ENCODE peak calls at places on chromosomes 2 and 18, in five cellular contexts. U is RWPE1; F is ovary; H is HepG2; L is effector memory CD4-positive, alpha-beta T cell. V is an unnamed sample.

GRCh38 chr2:177391822-177392372 is 676 bp upstream of the AGPS start:
- DNase-seq in L (no peak), U (no peak), H (no peak), F (no peak), V (no peak)

GRCh38 chr2:125070726-125071505 is 1045.8 kb downstream of the CNTNAP5 start:
- DNase-seq in F (no peak), H (no peak), L (no peak), U (no peak), V (no peak)

GRCh38 chr2:211751853-211752252 is 786.7 kb downstream of the ERBB4 start:
- DNase-seq in L (no peak), F (no peak), U (no peak), H (no peak), V (no peak)

GRCh38 chr2:217939220-217939619 is 63.6 kb downstream of the TNS1 start:
- DNase-seq in U (no peak), F (no peak), H (no peak), L (no peak), V (no peak)

GRCh38 chr2:122077771-122078170 is 322.3 kb downstream of the TSN start:
- DNase-seq in H (no peak), L (no peak), U (no peak), F (no peak), V (no peak)

GRCh38 chr18:22796069-22796468 is 137.1 kb upstream of the RBBP8 start:
- DNase-seq in F (no peak), U (no peak), H (no peak), L (no peak), V (no peak)

GRCh38 chr18:36153203-36153602 is 23.5 kb downstream of the ELP2 start:
- DNase-seq in L (no peak), U (no peak), H (peak; percentile 23), F (peak; percentile 43), V (no peak)

GRCh38 chr2:43126817-43127207 is 99.6 kb downstream of the ZFP36L2 start:
- DNase-seq in U (no peak), F (no peak), L (no peak), H (no peak), V (no peak)

GRCh38 chr18:45009766-45010165 is 329.1 kb downstream of the SETBP1 start:
- DNase-seq in U (no peak), H (no peak), F (no peak), L (no peak), V (no peak)

DNA sequence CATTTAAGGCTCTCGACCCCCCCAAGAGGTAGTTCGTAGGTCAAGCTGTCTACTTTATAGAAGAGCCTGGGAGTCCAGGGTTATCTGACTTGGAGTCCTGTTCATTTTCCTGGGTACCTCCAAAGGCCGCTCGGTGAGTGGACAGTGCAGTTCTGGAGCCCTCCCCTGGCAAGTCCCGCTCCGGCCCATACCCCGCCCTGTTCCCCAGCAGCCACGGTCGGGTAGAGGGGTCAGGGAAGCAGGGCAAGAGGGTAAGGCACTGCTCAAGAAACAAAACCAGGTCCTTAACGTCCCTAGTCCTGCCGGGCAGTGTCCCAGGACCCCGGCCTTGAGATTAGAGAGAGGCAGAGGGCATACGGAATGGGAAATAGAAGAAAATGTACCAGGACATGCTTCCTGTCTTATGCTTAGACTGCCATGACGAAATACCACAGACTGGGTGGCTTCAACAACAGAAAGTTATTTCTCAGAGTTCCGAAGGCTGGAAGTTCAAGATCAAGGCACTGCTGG is 5.5 kb upstream of the HPCAL1 start:
- DNase-seq in H (no peak), L (no peak), F (no peak), U (no peak), V (no peak)
- H3K27ac ChIP-seq in H (no peak overlapping the region), L (no peak overlapping the region), F (no peak overlapping the region), U (peak overlapping the region; percentile 78), V (no peak overlapping the region)

GRCh38 chr2:127658641-127659407 is 12.9 kb downstream of the GPR17 start:
- DNase-seq in F (no peak), H (no peak), L (no peak), U (no peak), V (no peak)

GRCh38 chr2:127661072-127661618 is 14.2 kb downstream of the LIMS2 start:
- DNase-seq in U (no peak), L (no peak), F (no peak), H (no peak), V (no peak)

GRCh38 chr2:127659408-127660290 is 13.7 kb downstream of the GPR17 start:
- DNase-seq in L (no peak), U (no peak), H (no peak), F (no peak), V (no peak)

GRCh38 chr2:127661949-127662510 is 13.3 kb downstream of the LIMS2 start:
- DNase-seq in H (no peak), U (no peak), L (no peak), F (no peak), V (no peak)

GRCh38 chr2:127660291-127660578 is 14.3 kb downstream of the GPR17 start:
- DNase-seq in H (no peak), F (no peak), U (no peak), L (no peak), V (no peak)
- H3K27ac ChIP-seq in H (no peak overlapping the region), F (no peak overlapping the region), U (no peak overlapping the region), L (no peak overlapping the region), V (peak overlapping the region; percentile 85)

GRCh38 chr2:235141411-235142128 is 189.8 kb downstream of the SH3BP4 start:
- DNase-seq in F (no peak), U (no peak), H (no peak), L (no peak), V (no peak)
- H3K27ac ChIP-seq in F (no peak overlapping the region), U (no peak overlapping the region), H (no peak overlapping the region), L (no peak overlapping the region), V (no peak overlapping the region)

GRCh38 chr2:145190031-145190703 is 670.2 kb upstream of the ZEB2 start:
- DNase-seq in L (no peak), F (no peak), H (no peak), U (no peak), V (no peak)

GRCh38 chr2:145186303-145186702 is 666.4 kb upstream of the ZEB2 start:
- DNase-seq in F (no peak), L (no peak), U (no peak), H (no peak), V (no peak)

GRCh38 chr2:145185696-145186095 is 665.8 kb upstream of the ZEB2 start:
- DNase-seq in L (no peak), F (no peak), H (no peak), U (no peak), V (no peak)

GRCh38 chr2:145184741-145185671 is 665.1 kb upstream of the ZEB2 start:
- DNase-seq in F (no peak), U (no peak), L (no peak), H (no peak), V (no peak)
- H3K27ac ChIP-seq in F (no peak overlapping the region), U (no peak overlapping the region), L (no peak overlapping the region), H (no peak overlapping the region), V (no peak overlapping the region)

DNA sequence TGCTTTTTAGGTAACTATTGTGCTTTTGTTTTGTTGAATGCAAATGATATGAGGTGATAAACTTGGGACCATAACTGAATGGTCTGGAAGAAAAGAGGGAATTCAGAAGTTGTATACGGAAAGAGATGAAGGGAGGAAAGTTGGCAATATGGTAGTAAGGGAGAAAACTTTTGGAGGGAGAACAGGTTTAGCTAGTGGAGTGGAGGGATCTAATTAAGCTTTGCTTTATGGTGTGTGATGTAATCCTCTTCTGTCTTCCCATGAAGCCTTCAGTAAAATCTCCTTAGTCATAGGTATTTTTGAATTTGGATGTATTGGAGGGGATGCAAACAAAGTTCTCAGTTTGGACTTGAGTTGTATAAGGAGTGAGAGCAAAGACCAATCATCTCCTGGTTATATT is 20.2 kb upstream of the RAB10 start:
- DNase-seq in F (no peak), L (no peak), H (no peak), U (no peak), V (no peak)
- H3K27ac ChIP-seq in F (no peak overlapping the region), L (no peak overlapping the region), H (no peak overlapping the region), U (no peak overlapping the region), V (no peak overlapping the region)

GRCh38 chr18:79960921-79961526 is 3.4 kb upstream of the HSBP1L1 start:
- DNase-seq in F (no peak), U (no peak), L (no peak), H (no peak), V (no peak)
- H3K27ac ChIP-seq in F (no peak overlapping the region), U (peak overlapping the region; percentile 17), L (no peak overlapping the region), H (peak overlapping the region; percentile 46), V (no peak overlapping the region)

GRCh38 chr2:68751397-68752339 is 17.1 kb downstream of the ARHGAP25 start:
- DNase-seq in L (peak; percentile 88), U (peak; percentile 83), F (peak; percentile 84), H (peak; percentile 71), V (peak; percentile 51)
- H3K27ac ChIP-seq in L (peak overlapping the region; percentile 59), U (no peak overlapping the region), F (no peak overlapping the region), H (no peak overlapping the region), V (no peak overlapping the region)